ENCODE peak calls at places on chromosomes 13 and 19, in five cellular contexts. U, Z, Y, B and O are unnamed samples.

GRCh38 chr13:31846984-31847752 is 107.8 kb downstream of the RXFP2 start:
- DNase-seq in Y (no peak), U (no peak), Z (no peak), B (no peak), O (no peak)

GRCh38 chr19:51644636-51645271 is 1.9 kb downstream of the SIGLEC14 start:
- DNase-seq in B (no peak), Y (no peak), Z (no peak), U (no peak), O (no peak)

GRCh38 chr19:53903055-53903680 is 5.9 kb upstream of the CACNG7 start:
- DNase-seq in U (no peak), Y (no peak), Z (no peak), B (peak), O (peak)

GRCh38 chr19:51094696-51095279 is 12.1 kb upstream of the KLK14 start:
- DNase-seq in U (no peak), B (peak), Y (no peak), Z (no peak), O (peak)

GRCh38 chr19:29663861-29664752 is 1.2 kb upstream of the PLEKHF1 start:
- DNase-seq in Y (no peak), U (no peak), Z (no peak), B (no peak), O (peak)

GRCh38 chr19:48720613-48721296 is 1.2 kb upstream of the MAMSTR start:
- DNase-seq in U (peak), B (peak), Y (peak), Z (peak), O (peak)

GRCh38 chr19:2087621-2088100 is 8.5 kb downstream of the MOB3A start:
- DNase-seq in Z (no peak), Y (no peak), U (no peak), B (no peak), O (no peak)

GRCh38 chr13:110841846-110842245 is 73.0 kb downstream of the ANKRD10 start:
- DNase-seq in U (no peak), Z (no peak), B (no peak), Y (no peak), O (peak)

GRCh38 chr19:38737297-38737865 is 6.9 kb downstream of the CAPN12 start:
- DNase-seq in Y (no peak), Z (no peak), U (no peak), B (no peak), O (no peak)

GRCh38 chr19:39038098-39038497 is 5.7 kb upstream of the FBXO27 start:
- DNase-seq in Y (no peak), B (peak), U (no peak), Z (no peak), O (peak)

GRCh38 chr13:53351040-53351439 is 322.4 kb downstream of the OLFM4 start:
- DNase-seq in Y (no peak), B (no peak), U (no peak), Z (no peak), O (no peak)

GRCh38 chr13:25288966-25289365 is 1.7 kb upstream of the MTMR6 start:
- DNase-seq in U (no peak), Y (no peak), B (no peak), Z (no peak), O (no peak)

GRCh38 chr13:38783992-38784875 is 97.4 kb downstream of the FREM2 start:
- DNase-seq in Y (no peak), B (no peak), Z (no peak), U (no peak), O (no peak)

GRCh38 chr13:97108535-97108910 is 113.6 kb upstream of the MBNL2 start:
- DNase-seq in B (no peak), Y (no peak), Z (no peak), U (no peak), O (peak)

GRCh38 chr19:45505151-45505995 is 1.9 kb upstream of the VASP start:
- DNase-seq in Z (no peak), U (no peak), Y (no peak), B (no peak), O (no peak)

DNA sequence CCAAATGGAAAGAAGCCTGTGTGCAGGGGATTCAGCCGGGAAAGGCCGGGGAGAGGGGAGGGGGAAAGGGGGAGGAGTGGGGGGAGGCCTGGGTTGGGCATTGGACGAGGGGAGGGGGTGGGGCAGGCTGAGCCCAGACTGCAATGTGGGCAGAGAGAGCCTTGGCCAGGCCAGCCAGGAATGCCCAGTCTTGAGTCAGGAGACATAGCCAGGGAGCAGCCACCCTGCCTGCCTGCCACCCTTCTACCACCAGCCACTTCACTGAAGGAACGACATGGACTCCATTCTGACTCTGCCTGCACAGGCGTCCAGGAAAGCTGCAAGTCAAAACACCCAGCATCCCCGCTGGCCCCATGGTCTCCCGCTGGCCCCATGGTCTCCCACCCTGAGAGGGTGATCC is 498 bp downstream of the PROZ start:
- DNase-seq in B (no peak), Z (no peak), U (no peak), Y (no peak), O (no peak)
- TF ChIP-seq CTCF in B (no peak), Z (no peak), U (no peak), Y (no peak), O (no peak)

GRCh38 chr19:42091300-42092266 is 15.6 kb downstream of the ZNF574 start:
- DNase-seq in U (no peak), B (no peak), Z (peak), Y (no peak), O (peak)

GRCh38 chr19:42089772-42090171 is 13.8 kb downstream of the ZNF574 start:
- DNase-seq in U (no peak), B (no peak), Z (no peak), Y (no peak), O (no peak)

GRCh38 chr19:42093505-42093904 is 17.5 kb downstream of the ZNF574 start:
- DNase-seq in U (no peak), Z (no peak), B (no peak), Y (no peak), O (no peak)

GRCh38 chr19:42090687-42091086 is 14.7 kb downstream of the ZNF574 start:
- DNase-seq in B (no peak), U (no peak), Y (no peak), Z (no peak), O (no peak)

GRCh38 chr19:42092350-42092749 is 16.4 kb downstream of the ZNF574 start:
- DNase-seq in Y (no peak), B (peak), Z (peak), U (no peak), O (peak)
- TF ChIP-seq CTCF in Y (peak), B (no peak), Z (peak), U (peak), O (peak)

DNA sequence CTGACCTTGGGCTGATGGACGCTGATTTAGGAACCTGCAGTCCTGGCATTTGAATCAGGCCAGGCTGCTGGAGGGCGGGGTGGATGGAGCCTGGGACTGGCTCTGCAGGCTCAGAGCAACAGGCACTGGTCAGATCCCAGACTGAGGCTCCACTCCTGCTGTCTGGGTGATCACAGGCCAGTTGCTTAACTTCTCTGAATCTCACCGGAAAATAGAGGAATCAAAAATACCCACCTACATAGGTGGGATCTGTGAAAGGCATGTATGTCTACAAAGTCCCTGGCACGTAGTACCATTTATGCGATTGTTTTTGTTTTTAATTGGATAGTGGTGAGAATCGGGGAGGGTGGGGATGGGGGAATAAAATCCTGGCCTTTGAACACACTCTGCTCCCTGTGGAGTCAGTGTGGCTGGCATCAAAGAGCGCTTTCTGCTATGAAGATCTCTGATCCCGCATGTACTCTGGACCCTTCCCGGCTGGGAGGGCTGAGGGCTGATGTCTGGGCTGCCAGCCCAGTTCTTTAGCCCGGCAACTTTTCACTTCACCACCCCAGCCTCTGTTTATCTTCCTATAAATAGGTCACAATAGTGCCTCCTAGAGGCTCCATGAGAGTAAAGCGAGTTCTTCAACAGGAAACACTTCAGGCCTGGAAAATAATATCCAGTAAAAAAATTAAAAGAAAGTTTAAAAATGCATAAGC is 292.3 kb downstream of the ZNF536 start:
- DNase-seq in B (peak), Z (no peak), U (no peak), Y (no peak), O (peak)
- TF ChIP-seq CTCF in B (no peak), Z (no peak), U (peak), Y (peak), O (peak)

GRCh38 chr19:35556846-35557538 is 6.5 kb downstream of the ATP4A start:
- DNase-seq in U (no peak), Z (no peak), Y (no peak), B (no peak), O (no peak)

GRCh38 chr19:35554076-35554475 is 8.7 kb downstream of the TMEM147 start:
- DNase-seq in U (no peak), B (no peak), Y (no peak), Z (peak), O (peak)

GRCh38 chr19:35556025-35556590 is 7.3 kb downstream of the ATP4A start:
- DNase-seq in U (no peak), B (no peak), Y (no peak), Z (no peak), O (no peak)

GRCh38 chr19:35553385-35554000 is 8.1 kb downstream of the TMEM147 start:
- DNase-seq in Z (peak), Y (no peak), U (no peak), B (no peak), O (no peak)

DNA sequence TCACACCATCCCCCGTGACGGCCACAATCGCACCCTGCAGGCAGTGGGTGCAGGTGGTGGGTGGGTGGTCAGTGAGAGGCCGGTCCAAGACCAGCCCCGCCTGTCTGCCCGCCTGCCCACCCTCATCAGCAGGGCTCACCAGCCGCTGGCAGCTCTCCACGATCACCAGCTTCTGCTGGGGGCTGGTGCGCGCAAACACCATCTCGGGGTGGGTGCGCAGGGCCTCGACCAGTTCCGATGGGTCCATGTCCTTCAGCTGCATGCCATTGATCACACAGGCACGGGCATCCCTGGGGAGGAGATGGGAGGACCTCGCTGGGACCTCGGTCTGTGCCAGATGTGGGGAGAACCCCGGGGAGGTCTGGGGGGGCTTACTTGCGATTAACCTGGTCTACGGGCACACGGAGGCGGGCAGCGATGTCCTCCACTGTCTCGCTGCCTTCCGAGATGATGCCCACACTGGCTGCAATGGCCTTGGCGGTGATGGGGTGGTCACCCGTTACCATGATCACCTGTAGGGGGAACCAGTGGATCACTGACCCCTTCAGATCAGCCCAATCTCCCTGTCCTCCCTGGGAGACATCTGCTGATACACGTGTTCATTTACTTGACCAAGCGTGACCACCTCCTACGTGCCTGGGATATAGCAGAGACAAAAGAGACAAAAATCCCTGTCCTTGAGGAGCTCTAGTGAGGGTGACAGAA is 8.0 kb downstream of the ATP4A start:
- DNase-seq in Z (peak), U (no peak), Y (no peak), B (peak), O (peak)
- TF ChIP-seq CTCF in Z (no peak), U (no peak), Y (peak), B (peak), O (peak)

DNA sequence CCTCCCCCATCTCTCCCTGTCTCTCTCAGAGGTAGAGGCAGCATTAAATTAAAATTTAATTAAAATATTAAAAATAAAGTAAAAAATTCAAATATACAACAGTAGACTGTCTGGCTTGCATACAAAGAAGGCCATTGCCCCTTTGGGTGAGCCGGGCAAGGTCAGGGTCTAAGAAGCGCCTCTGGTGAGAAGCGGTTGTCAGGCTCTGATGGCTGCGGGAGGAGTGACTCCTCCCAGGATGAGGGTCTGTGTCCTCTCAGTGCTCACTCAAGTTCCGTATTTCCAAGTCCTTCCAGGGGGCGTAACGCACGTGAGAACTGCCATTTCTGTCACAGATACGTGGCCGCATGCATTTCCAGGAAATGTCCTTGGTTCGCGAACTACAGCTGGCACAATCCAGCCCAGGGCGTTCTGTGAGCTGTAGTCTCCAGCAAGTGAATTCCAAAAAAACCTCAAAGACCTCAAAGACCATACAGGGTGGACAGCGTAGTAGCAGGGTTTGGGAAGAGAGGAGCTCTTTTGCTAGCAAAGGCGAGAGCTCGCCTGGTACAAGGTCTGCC is 697 bp upstream of the ZNF181 start:
- DNase-seq in B (peak), Y (no peak), Z (no peak), U (peak), O (no peak)
- TF ChIP-seq CTCF in B (no peak), Y (no peak), Z (no peak), U (no peak), O (no peak)